ENCODE peak calls at places on chromosome X, in seven cellular contexts. K is fibroblast of pulmonary artery, F is WERI-Rb-1, W is kidney epithelial cell, S is ovary, G is fibroblast of lung, M is heart right ventricle. C is an unnamed sample.

GRCh38 chrX:39749728-39750127 is 348.0 kb downstream of the BCOR start:
- DNase-seq in K (no peak), F (no peak), W (no peak), S (no peak), G (no peak), M (no peak), C (no peak)

GRCh38 chrX:132710756-132711155 is 221.9 kb upstream of the MBNL3 start:
- DNase-seq in K (no peak), F (no peak), W (no peak), S (no peak), G (no peak), M (no peak), C (no peak)

GRCh38 chrX:55867254-55867653 is 149.7 kb downstream of the RRAGB start:
- DNase-seq in K (peak; percentile 17), F (no peak), W (peak; percentile 14), S (no peak), G (peak; percentile 0), M (no peak), C (peak; percentile 32)

GRCh38 chrX:100939336-100939735 is 10.6 kb upstream of the XKRX start:
- DNase-seq in K (no peak), F (no peak), W (no peak), S (no peak), G (no peak), M (no peak), C (no peak)

GRCh38 chrX:72566448-72566847 is 6.2 kb downstream of the HDAC8 start:
- DNase-seq in K (no peak), F (no peak), W (no peak), S (no peak), G (no peak), M (no peak), C (no peak)

GRCh38 chrX:76172325-76172887 is 456 bp upstream of the PBDC1 start:
- DNase-seq in K (no peak), F (no peak), W (no peak), S (no peak), G (no peak), M (no peak), C (no peak)

GRCh38 chrX:23374291-23374690 is 39.6 kb downstream of the PTCHD1 start:
- DNase-seq in K (no peak), F (peak; percentile 34), W (no peak), S (no peak), G (no peak), M (no peak), C (no peak)

GRCh38 chrX:150508461-150509367 is 59.7 kb upstream of the MTM1 start:
- DNase-seq in K (peak; percentile 63), F (no peak), W (no peak), S (peak; percentile 86), G (peak; percentile 51), M (peak; percentile 48), C (peak; percentile 24)

GRCh38 chrX:11135483-11136185 is 24.5 kb downstream of the HCCS start:
- DNase-seq in K (peak; percentile 17), F (no peak), W (no peak), S (no peak), G (no peak), M (no peak), C (no peak)

GRCh38 chrX:118519411-118520205 is 24.0 kb downstream of the DOCK11 start:
- DNase-seq in K (peak; percentile 44), F (no peak), W (no peak), S (no peak), G (peak; percentile 83), M (no peak), C (peak; percentile 71)

GRCh38 chrX:7060444-7060843 is 87.1 kb upstream of the STS start:
- DNase-seq in K (no peak), F (no peak), W (no peak), S (no peak), G (no peak), M (no peak), C (no peak)

GRCh38 chrX:140933056-140933455 is 69.3 kb upstream of the SPANXB1 start:
- DNase-seq in K (no peak), F (no peak), W (no peak), S (no peak), G (peak; percentile 10), M (no peak), C (no peak)

GRCh38 chrX:129529685-129530281 is 6.5 kb upstream of the SMARCA1 start:
- DNase-seq in K (peak; percentile 56), F (no peak), W (no peak), S (no peak), G (peak; percentile 51), M (no peak), C (peak; percentile 73)

GRCh38 chrX:118971552-118971951 is 2.9 kb upstream of the LONRF3 start:
- DNase-seq in K (no peak), F (no peak), W (no peak), S (no peak), G (no peak), M (no peak), C (no peak)

GRCh38 chrX:126339926-126340325 is 173.8 kb upstream of the DCAF12L2 start:
- DNase-seq in K (no peak), F (no peak), W (no peak), S (no peak), G (no peak), M (no peak), C (no peak)

GRCh38 chrX:150032742-150033141 is 94.5 kb upstream of the EOLA2 start:
- DNase-seq in K (peak; percentile 63), F (no peak), W (no peak), S (no peak), G (peak; percentile 78), M (no peak), C (peak; percentile 79)

GRCh38 chrX:47191331-47191730 is 2.3 kb upstream of the UBA1 start:
- DNase-seq in K (no peak), F (no peak), W (no peak), S (no peak), G (no peak), M (no peak), C (peak; percentile 7)

GRCh38 chrX:65266482-65266881 is 268.1 kb downstream of the LAS1L start:
- DNase-seq in K (no peak), F (no peak), W (no peak), S (no peak), G (no peak), M (no peak), C (no peak)

GRCh38 chrX:38870386-38870895 is 69.2 kb downstream of the MID1IP1 start:
- DNase-seq in K (no peak), F (no peak), W (no peak), S (no peak), G (no peak), M (no peak), C (no peak)

GRCh38 chrX:150503898-150504219 is 64.6 kb upstream of the MTM1 start:
- DNase-seq in K (no peak), F (no peak), W (no peak), S (no peak), G (no peak), M (no peak), C (no peak)

GRCh38 chrX:125289209-125289608 is 30.5 kb upstream of the TEX13C start:
- DNase-seq in K (no peak), F (no peak), W (no peak), S (no peak), G (no peak), M (no peak), C (no peak)

GRCh38 chrX:2894885-2895292 is 34.2 kb downstream of the ARSD start:
- DNase-seq in K (peak; percentile 29), F (no peak), W (no peak), S (no peak), G (peak; percentile 59), M (no peak), C (peak; percentile 41)

GRCh38 chrX:107272431-107272921 is 66.1 kb downstream of the DNAAF6 start:
- DNase-seq in K (no peak), F (no peak), W (no peak), S (no peak), G (no peak), M (no peak), C (peak; percentile 1)

GRCh38 chrX:53223955-53224859 is 800 bp downstream of the KDM5C start:
- DNase-seq in K (peak; percentile 25), F (no peak), W (peak; percentile 48), S (peak; percentile 32), G (peak; percentile 33), M (no peak), C (peak; percentile 38)

GRCh38 chrX:138745215-138745614 is 33.7 kb upstream of the FGF13 start:
- DNase-seq in K (peak; percentile 60), F (peak; percentile 25), W (no peak), S (peak; percentile 19), G (peak; percentile 64), M (peak; percentile 9), C (peak; percentile 50)

GRCh38 chrX:97743014-97743413 is 859.3 kb downstream of the RPA4 start:
- DNase-seq in K (peak; percentile 3), F (peak; percentile 46), W (no peak), S (no peak), G (no peak), M (no peak), C (peak; percentile 1)
- TF ChIP-seq CTCF in K (peak; percentile 36), F (peak; percentile 65), W (no peak), S (no peak), G (no peak), M (no peak), C (peak; percentile 38)

DNA sequence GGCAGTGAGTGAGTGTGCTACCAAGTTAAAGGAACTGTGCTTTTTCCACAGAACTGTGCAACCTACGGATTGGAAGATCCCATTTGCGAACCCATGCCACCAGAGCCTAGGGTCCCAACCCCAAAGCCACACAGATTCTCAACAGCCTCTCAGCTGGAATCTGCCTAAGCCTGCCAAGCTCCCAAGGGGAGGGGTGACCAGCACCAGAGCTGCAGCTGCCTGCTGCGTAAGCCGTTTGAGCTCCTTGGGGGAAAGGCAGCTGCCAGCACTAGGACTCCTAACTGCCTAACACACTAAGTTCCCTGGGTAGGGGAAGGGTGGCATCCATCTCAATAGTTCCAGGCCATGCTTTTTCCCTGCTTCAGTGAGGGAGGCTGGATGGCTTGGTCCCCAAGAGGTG is 738.1 kb upstream of the PRKX start:
- DNase-seq in K (no peak), F (no peak), W (no peak), S (no peak), G (no peak), M (no peak), C (no peak)
- H3K4me3 ChIP-seq in K (no peak overlapping the region), F (no peak overlapping the region), W (no peak overlapping the region), S (no peak overlapping the region), G (no peak overlapping the region), M (no peak overlapping the region), C (no peak overlapping the region)

GRCh38 chrX:17025903-17026302 is 79.4 kb downstream of the REPS2 start:
- DNase-seq in K (no peak), F (no peak), W (no peak), S (no peak), G (no peak), M (no peak), C (no peak)
- TF ChIP-seq CTCF in K (no peak), F (no peak), W (no peak), S (no peak), G (no peak), M (no peak), C (no peak)

DNA sequence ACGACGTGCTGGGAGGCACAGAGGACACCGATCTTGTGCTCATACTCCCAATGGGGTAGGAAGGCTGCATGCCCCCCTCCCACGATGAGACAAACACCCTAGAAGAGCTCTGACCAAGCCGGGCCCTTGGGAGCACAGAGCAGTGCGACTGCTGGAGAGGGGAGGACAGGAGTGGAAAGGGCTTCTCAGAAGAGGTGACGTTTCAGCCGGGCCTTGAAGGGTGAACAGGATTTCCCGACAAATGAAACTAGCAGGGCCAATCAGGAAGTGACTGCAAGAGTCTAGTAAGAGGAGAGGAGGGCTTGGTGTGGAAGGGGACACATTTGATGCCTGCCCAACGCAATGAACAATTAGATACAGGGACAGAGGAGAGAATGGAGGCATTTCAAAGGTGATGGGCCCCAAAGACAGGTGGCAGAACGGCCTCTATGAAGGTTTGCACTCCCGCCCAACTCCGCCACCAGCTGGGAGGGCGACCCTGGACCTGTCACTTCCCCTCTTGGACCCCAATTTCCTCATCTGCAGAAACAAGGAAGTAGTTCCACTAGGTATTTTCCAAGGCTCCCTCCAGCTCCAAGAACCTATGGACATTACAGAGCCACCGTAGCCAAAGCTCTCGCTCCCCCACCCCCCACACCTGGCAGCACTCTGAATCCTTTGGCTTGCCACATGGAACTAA is 3.9 kb downstream of the HCFC1 start:
- DNase-seq in K (no peak), F (no peak), W (no peak), S (no peak), G (no peak), M (no peak), C (no peak)
- H3K4me3 ChIP-seq in K (no peak overlapping the region), F (no peak overlapping the region), W (no peak overlapping the region), S (no peak overlapping the region), G (no peak overlapping the region), M (no peak overlapping the region), C (no peak overlapping the region)